ENCODE peak calls at places on chromosome 12, in four cellular contexts. One of them, this sample, is unnamed.
A peak's percentile ranks its signal among the peaks of the same experiment; 100 is the strongest.

GRCh38 chr12:92147491-92147890 is 1.8 kb upstream of the BTG1 start:
- DNase-seq in H9: no peak
- DNase-seq in IMR-90: no peak
- DNase-seq in H1: no peak
- DNase-seq in this sample: no peak

GRCh38 chr12:107014050-107014449 is 27.1 kb upstream of the MTERF2 start:
- DNase-seq in H9: peak; percentile 38
- DNase-seq in IMR-90: no peak
- DNase-seq in H1: no peak
- DNase-seq in this sample: peak; percentile 68

GRCh38 chr12:4386756-4387155 is 7.2 kb upstream of the FGF23 start:
- DNase-seq in H9: peak; percentile 10
- DNase-seq in IMR-90: no peak
- DNase-seq in H1: peak; percentile 24
- DNase-seq in this sample: no peak

GRCh38 chr12:115918763-115919162 is 358.7 kb downstream of the MED13L start:
- DNase-seq in H9: no peak
- DNase-seq in IMR-90: no peak
- DNase-seq in H1: no peak
- DNase-seq in this sample: peak; percentile 14

GRCh38 chr12:132494294-132495164 is 4.6 kb downstream of the FBRSL1 start:
- DNase-seq in H9: no peak
- DNase-seq in IMR-90: no peak
- DNase-seq in H1: no peak
- DNase-seq in this sample: no peak

GRCh38 chr12:14418526-14418925 is 53.0 kb downstream of the ATF7IP start:
- DNase-seq in H9: no peak
- DNase-seq in IMR-90: peak; percentile 38
- DNase-seq in H1: no peak
- DNase-seq in this sample: no peak

GRCh38 chr12:28222081-28222700 is 31.9 kb downstream of the CCDC91 start:
- DNase-seq in H9: no peak
- DNase-seq in IMR-90: no peak
- DNase-seq in H1: no peak
- DNase-seq in this sample: no peak

GRCh38 chr12:67621112-67621511 is 27.4 kb upstream of the DYRK2 start:
- DNase-seq in H9: no peak
- DNase-seq in IMR-90: no peak
- DNase-seq in H1: no peak
- DNase-seq in this sample: no peak

GRCh38 chr12:114746297-114747074 is 62.5 kb upstream of the TBX3 start:
- DNase-seq in H9: no peak
- DNase-seq in IMR-90: peak; percentile 78
- DNase-seq in H1: no peak
- DNase-seq in this sample: peak; percentile 83

GRCh38 chr12:124231980-124232653 is 62.8 kb upstream of the RFLNA start:
- DNase-seq in H9: no peak
- DNase-seq in IMR-90: no peak
- DNase-seq in H1: no peak
- DNase-seq in this sample: no peak

GRCh38 chr12:114656906-114657596 is 26.9 kb downstream of the TBX3 start:
- DNase-seq in H9: peak; percentile 42
- DNase-seq in IMR-90: no peak
- DNase-seq in H1: peak; percentile 47
- DNase-seq in this sample: no peak

GRCh38 chr12:57771271-57771872 is 533 bp downstream of the METTL1 start:
- DNase-seq in H9: peak; percentile 96
- DNase-seq in IMR-90: peak; percentile 90
- DNase-seq in H1: peak; percentile 95
- DNase-seq in this sample: peak; percentile 97

GRCh38 chr12:105237671-105238070 is 1.7 kb upstream of the APPL2 start:
- DNase-seq in H9: no peak
- DNase-seq in IMR-90: no peak
- DNase-seq in H1: no peak
- DNase-seq in this sample: no peak

GRCh38 chr12:77031745-77032144 is 33.6 kb downstream of the E2F7 start:
- DNase-seq in H9: no peak
- DNase-seq in IMR-90: peak; percentile 61
- DNase-seq in H1: no peak
- DNase-seq in this sample: peak; percentile 21

GRCh38 chr12:118498171-118498570 is 121.8 kb downstream of the SUDS3 start:
- DNase-seq in H9: no peak
- DNase-seq in IMR-90: no peak
- DNase-seq in H1: no peak
- DNase-seq in this sample: no peak

GRCh38 chr12:34394211-34395055 is 372.1 kb downstream of the ALG10 start:
- DNase-seq in H9: peak; percentile 7
- DNase-seq in IMR-90: no peak
- DNase-seq in H1: peak; percentile 0
- DNase-seq in this sample: no peak

GRCh38 chr12:2256915-2257314 is 204.1 kb downstream of the CACNA1C start:
- DNase-seq in H9: no peak
- DNase-seq in IMR-90: peak; percentile 84
- DNase-seq in H1: no peak
- DNase-seq in this sample: no peak

GRCh38 chr12:79921786-79922185 is 13.1 kb downstream of the PPP1R12A start:
- DNase-seq in H9: no peak
- DNase-seq in IMR-90: no peak
- DNase-seq in H1: no peak
- DNase-seq in this sample: no peak

GRCh38 chr12:51887476-51888315 is at the start of gene ANKRD33:
- DNase-seq in H9: peak; percentile 94
- DNase-seq in IMR-90: no peak
- DNase-seq in H1: peak; percentile 95
- DNase-seq in this sample: peak; percentile 74

GRCh38 chr12:85835810-85836715 is at the start of gene RASSF9:
- DNase-seq in H9: peak; percentile 31
- DNase-seq in IMR-90: peak; percentile 43
- DNase-seq in H1: no peak
- DNase-seq in this sample: peak; percentile 84

GRCh38 chr12:116380066-116380465 is 102.6 kb upstream of the MED13L start:
- DNase-seq in H9: no peak
- DNase-seq in IMR-90: no peak
- DNase-seq in H1: no peak
- DNase-seq in this sample: no peak

GRCh38 chr12:108563804-108564151 is 1.4 kb downstream of the ISCU start:
- DNase-seq in H9: no peak
- DNase-seq in IMR-90: no peak
- DNase-seq in H1: no peak
- DNase-seq in this sample: no peak

GRCh38 chr12:113422030-113422900 is at the start of gene SDSL:
- DNase-seq in H9: peak; percentile 60
- DNase-seq in IMR-90: peak; percentile 80
- DNase-seq in H1: no peak
- DNase-seq in this sample: peak; percentile 81

GRCh38 chr12:64670039-64670438 is 59.7 kb downstream of the RASSF3 start:
- DNase-seq in H9: no peak
- DNase-seq in IMR-90: no peak
- DNase-seq in H1: no peak
- DNase-seq in this sample: no peak

GRCh38 chr12:29562167-29562776 is 64.8 kb upstream of the OVCH1 start:
- DNase-seq in H9: no peak
- DNase-seq in IMR-90: peak; percentile 76
- DNase-seq in H1: no peak
- DNase-seq in this sample: no peak

GRCh38 chr12:41514907-41515306 is 326.8 kb downstream of the PDZRN4 start:
- DNase-seq in H9: no peak
- DNase-seq in IMR-90: no peak
- DNase-seq in H1: no peak
- DNase-seq in this sample: peak; percentile 23

GRCh38 chr12:110355080-110355479 is 48.4 kb downstream of the ANAPC7 start:
- DNase-seq in H9: peak; percentile 74
- DNase-seq in IMR-90: no peak
- DNase-seq in H1: no peak
- DNase-seq in this sample: peak; percentile 54

GRCh38 chr12:88552672-88553079 is 27.6 kb downstream of the KITLG start:
- DNase-seq in H9: no peak
- DNase-seq in IMR-90: peak; percentile 55
- DNase-seq in H1: no peak
- DNase-seq in this sample: no peak

GRCh38 chr12:110111476-110112334 is 12.5 kb upstream of the IFT81 start:
- DNase-seq in H9: peak; percentile 14
- DNase-seq in IMR-90: no peak
- DNase-seq in H1: no peak
- DNase-seq in this sample: no peak

GRCh38 chr12:112868459-112869041 is 38.2 kb upstream of the OAS1 start:
- DNase-seq in H9: peak; percentile 66
- DNase-seq in IMR-90: no peak
- DNase-seq in H1: peak; percentile 54
- DNase-seq in this sample: peak; percentile 63

GRCh38 chr12:58787021-58787760 is 133.1 kb downstream of the LRIG3 start:
- DNase-seq in H9: no peak
- DNase-seq in IMR-90: no peak
- DNase-seq in H1: no peak
- DNase-seq in this sample: no peak

GRCh38 chr12:94147377-94147990 is 893 bp upstream of the PLXNC1 start:
- DNase-seq in H9: no peak
- DNase-seq in IMR-90: no peak
- DNase-seq in H1: peak; percentile 41
- DNase-seq in this sample: no peak

GRCh38 chr12:38157933-38158401 is 158.6 kb upstream of the ALG10B start:
- DNase-seq in H9: peak; percentile 20
- DNase-seq in IMR-90: no peak
- DNase-seq in H1: no peak
- DNase-seq in this sample: no peak

GRCh38 chr12:77388611-77389265 is 323.4 kb upstream of the E2F7 start:
- DNase-seq in H9: no peak
- DNase-seq in IMR-90: no peak
- DNase-seq in H1: no peak
- DNase-seq in this sample: no peak

GRCh38 chr12:120131116-120131515 is 14.6 kb upstream of the RAB35 start:
- DNase-seq in H9: no peak
- DNase-seq in IMR-90: no peak
- DNase-seq in H1: no peak
- DNase-seq in this sample: no peak

GRCh38 chr12:120125029-120125428 is 8.5 kb upstream of the RAB35 start:
- DNase-seq in H9: no peak
- DNase-seq in IMR-90: no peak
- DNase-seq in H1: no peak
- DNase-seq in this sample: no peak

GRCh38 chr12:120125792-120126634 is 9.5 kb upstream of the RAB35 start:
- DNase-seq in H9: no peak
- DNase-seq in IMR-90: peak; percentile 35
- DNase-seq in H1: no peak
- DNase-seq in this sample: peak; percentile 42

GRCh38 chr12:120130011-120130410 is 13.5 kb upstream of the RAB35 start:
- DNase-seq in H9: no peak
- DNase-seq in IMR-90: no peak
- DNase-seq in H1: no peak
- DNase-seq in this sample: no peak

GRCh38 chr12:120126635-120127005 is 10.1 kb upstream of the RAB35 start:
- DNase-seq in H9: no peak
- DNase-seq in IMR-90: peak; percentile 42
- DNase-seq in H1: no peak
- DNase-seq in this sample: no peak
- H4K5ac ChIP-seq in H9: no peak overlapping the region
- H4K5ac ChIP-seq in IMR-90: no peak overlapping the region
- H4K5ac ChIP-seq in H1: no peak overlapping the region
- H4K5ac ChIP-seq in this sample: no peak overlapping the region

DNA sequence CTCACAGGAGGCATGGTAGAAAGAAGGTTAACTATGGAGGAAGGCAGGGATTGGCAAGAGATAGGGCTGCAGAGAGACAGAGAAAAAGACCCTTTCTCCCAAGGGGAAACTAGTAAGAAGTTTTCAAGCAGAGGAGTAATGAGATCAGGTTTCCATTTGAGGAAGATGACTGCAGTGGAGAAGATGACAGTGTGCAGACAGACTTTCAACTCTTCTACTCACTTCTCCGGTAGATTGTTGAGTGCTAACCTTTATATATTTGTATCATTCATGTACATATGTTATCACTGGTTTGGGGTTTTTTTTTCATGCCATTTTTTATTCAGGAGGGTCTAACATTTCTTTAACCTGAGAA is 5.9 kb upstream of the B3GNT4 start:
- DNase-seq in H9: no peak
- DNase-seq in IMR-90: peak; percentile 19
- DNase-seq in H1: no peak
- DNase-seq in this sample: no peak
- H4K5ac ChIP-seq in H9: no peak overlapping the region
- H4K5ac ChIP-seq in IMR-90: no peak overlapping the region
- H4K5ac ChIP-seq in H1: no peak overlapping the region
- H4K5ac ChIP-seq in this sample: no peak overlapping the region

DNA sequence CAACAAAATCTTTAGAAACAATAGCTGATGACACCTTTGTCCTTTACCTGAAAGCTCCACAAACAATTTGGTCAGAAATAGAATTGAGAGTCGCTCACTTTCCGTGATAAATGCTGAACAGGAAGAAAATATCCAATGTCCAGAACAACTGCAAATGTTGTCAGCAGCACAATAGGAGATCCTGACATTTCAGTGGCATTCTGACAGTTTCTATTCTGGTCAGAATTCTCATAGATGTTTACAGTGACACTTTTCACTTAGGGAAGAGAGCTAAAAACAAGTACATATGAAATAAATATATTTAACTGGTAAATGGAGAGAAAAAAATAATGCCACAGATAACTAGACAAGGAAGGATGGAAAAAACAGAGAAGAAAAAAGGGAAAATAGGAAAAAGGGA is 39.1 kb downstream of the MAGOHB start:
- DNase-seq in H9: no peak
- DNase-seq in IMR-90: no peak
- DNase-seq in H1: no peak
- DNase-seq in this sample: no peak
- H4K5ac ChIP-seq in H9: no peak overlapping the region
- H4K5ac ChIP-seq in IMR-90: no peak overlapping the region
- H4K5ac ChIP-seq in H1: no peak overlapping the region
- H4K5ac ChIP-seq in this sample: no peak overlapping the region

GRCh38 chr12:68768431-68768934 is 22.5 kb downstream of the SLC35E3 start:
- DNase-seq in H9: no peak
- DNase-seq in IMR-90: peak; percentile 49
- DNase-seq in H1: no peak
- DNase-seq in this sample: no peak

GRCh38 chr12:68769941-68770340 is 24.0 kb downstream of the SLC35E3 start:
- DNase-seq in H9: no peak
- DNase-seq in IMR-90: no peak
- DNase-seq in H1: no peak
- DNase-seq in this sample: no peak

GRCh38 chr12:68766646-68767045 is 20.7 kb downstream of the SLC35E3 start:
- DNase-seq in H9: no peak
- DNase-seq in IMR-90: no peak
- DNase-seq in H1: no peak
- DNase-seq in this sample: no peak

GRCh38 chr12:68765696-68766095 is 19.7 kb downstream of the SLC35E3 start:
- DNase-seq in H9: no peak
- DNase-seq in IMR-90: no peak
- DNase-seq in H1: no peak
- DNase-seq in this sample: no peak

DNA sequence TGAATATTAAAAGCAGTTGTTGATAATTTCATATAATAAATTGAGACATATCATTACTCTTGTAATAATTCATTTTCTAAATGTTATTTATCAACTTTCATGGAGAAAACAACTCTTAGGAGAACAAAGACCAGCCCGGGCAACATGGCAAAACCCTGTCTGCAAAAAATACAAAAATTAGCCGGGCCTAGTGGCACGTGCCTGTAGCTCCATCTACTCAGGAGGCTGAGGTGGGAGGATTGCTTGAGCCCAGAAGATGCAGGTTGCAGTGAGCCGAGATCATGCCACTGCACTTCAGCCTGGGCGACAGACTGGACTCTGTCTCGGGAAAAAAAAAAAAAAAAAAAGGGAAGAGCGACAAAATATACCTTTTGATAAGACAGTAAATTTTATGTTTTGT is 21.2 kb downstream of the SLC35E3 start:
- DNase-seq in H9: no peak
- DNase-seq in IMR-90: no peak
- DNase-seq in H1: no peak
- DNase-seq in this sample: no peak
- H4K5ac ChIP-seq in H9: no peak overlapping the region
- H4K5ac ChIP-seq in IMR-90: no peak overlapping the region
- H4K5ac ChIP-seq in H1: no peak overlapping the region
- H4K5ac ChIP-seq in this sample: no peak overlapping the region

This sample was measured in mesendoderm.